ENCODE peak calls at places on chromosomes 2 and 18, in seven cellular contexts. Y is GM04504, W is neural crest cell, Z is NCI-H748 treated with DMSO at 0.1 percent for 48 hours, N is aorta, K is stromal cell of bone marrow, C is globus pallidus. Q is an unnamed sample.
A peak's percentile ranks its signal among the peaks of the same experiment; 100 is the strongest.

GRCh38 chr2:37617119-37617892 is 54.1 kb downstream of the CDC42EP3 start:
- DNase-seq in Y (no peak), W (no peak), Z (peak; percentile 78), N (no peak), K (no peak), C (no peak), Q (no peak)

GRCh38 chr2:119004602-119005001 is 62.6 kb downstream of the MARCO start:
- DNase-seq in Y (no peak), W (no peak), Z (no peak), N (no peak), K (no peak), C (no peak), Q (no peak)

GRCh38 chr18:49052891-49053644 is 102.3 kb upstream of the SMAD7 start:
- DNase-seq in Y (peak; percentile 94), W (no peak), Z (no peak), N (no peak), K (peak; percentile 90), C (no peak), Q (peak; percentile 98)

GRCh38 chr2:17958486-17959092 is 80.1 kb downstream of the KCNS3 start:
- DNase-seq in Y (no peak), W (no peak), Z (no peak), N (no peak), K (no peak), C (peak; percentile 19), Q (peak; percentile 37)

GRCh38 chr2:12273111-12273510 is 443.6 kb upstream of the TRIB2 start:
- DNase-seq in Y (no peak), W (no peak), Z (no peak), N (no peak), K (no peak), C (no peak), Q (no peak)

GRCh38 chr2:174787485-174788205 is 23.4 kb upstream of the CHRNA1 start:
- DNase-seq in Y (peak; percentile 100), W (no peak), Z (no peak), N (no peak), K (peak; percentile 84), C (no peak), Q (peak; percentile 100)

GRCh38 chr2:44544991-44545390 is 183.2 kb downstream of the CAMKMT start:
- DNase-seq in Y (no peak), W (no peak), Z (no peak), N (no peak), K (no peak), C (no peak), Q (no peak)

GRCh38 chr18:32661486-32662299 is 111.1 kb downstream of the KLHL14 start:
- DNase-seq in Y (no peak), W (no peak), Z (no peak), N (no peak), K (no peak), C (no peak), Q (no peak)

GRCh38 chr2:105797298-105797819 is 52.6 kb downstream of the NCK2 start:
- DNase-seq in Y (peak; percentile 27), W (no peak), Z (no peak), N (peak; percentile 64), K (no peak), C (peak; percentile 44), Q (no peak)

GRCh38 chr2:238462782-238463396 is 36.2 kb downstream of the ASB1 start:
- DNase-seq in Y (peak; percentile 20), W (no peak), Z (peak; percentile 39), N (no peak), K (no peak), C (no peak), Q (no peak)

GRCh38 chr18:26657618-26658581 is 109.5 kb upstream of the KCTD1 start:
- DNase-seq in Y (no peak), W (no peak), Z (no peak), N (no peak), K (no peak), C (no peak), Q (no peak)

GRCh38 chr2:53987336-53987921 is 16.6 kb upstream of the PSME4 start:
- DNase-seq in Y (peak; percentile 13), W (no peak), Z (peak; percentile 87), N (no peak), K (no peak), C (no peak), Q (no peak)

GRCh38 chr18:3148930-3149535 is 70.7 kb downstream of the MYOM1 start:
- DNase-seq in Y (no peak), W (no peak), Z (no peak), N (no peak), K (peak; percentile 41), C (no peak), Q (no peak)

GRCh38 chr2:151478011-151478410 is 68.3 kb downstream of the RIF1 start:
- DNase-seq in Y (no peak), W (no peak), Z (no peak), N (no peak), K (no peak), C (no peak), Q (no peak)

Q was measured in GM04503.